ENCODE peak calls at places on chromosomes 11 and 22, in ten cellular contexts. One of them, this sample, is unnamed.

GRCh38 chr22:38859581-38860290 is 12.3 kb downstream of the CBX6 start:
- DNase-seq in suprapubic skin: no peak
- DNase-seq in HepG2: no peak
- DNase-seq in sigmoid colon: peak; percentile 52
- DNase-seq in GM12878: no peak
- DNase-seq in stomach: no peak
- DNase-seq in A549: no peak
- DNase-seq in SK-N-SH: no peak
- DNase-seq in ovary: no peak
- DNase-seq in transverse colon: no peak
- DNase-seq in this sample: no peak

GRCh38 chr22:43544282-43544673 is 132.5 kb downstream of the MPPED1 start:
- DNase-seq in transverse colon: no peak
- DNase-seq in sigmoid colon: no peak
- DNase-seq in ovary: no peak
- DNase-seq in stomach: no peak
- DNase-seq in suprapubic skin: no peak
- DNase-seq in GM12878: no peak
- DNase-seq in SK-N-SH: no peak
- DNase-seq in HepG2: no peak
- DNase-seq in A549: no peak
- DNase-seq in this sample: no peak

GRCh38 chr11:5504403-5504891 is 5.3 kb downstream of the UBQLN3 start:
- DNase-seq in transverse colon: no peak
- DNase-seq in ovary: no peak
- DNase-seq in GM12878: no peak
- DNase-seq in A549: no peak
- DNase-seq in SK-N-SH: no peak
- DNase-seq in sigmoid colon: no peak
- DNase-seq in suprapubic skin: no peak
- DNase-seq in stomach: no peak
- DNase-seq in HepG2: no peak
- DNase-seq in this sample: no peak

GRCh38 chr11:34050536-34050935 is 995 bp upstream of the CAPRIN1 start:
- DNase-seq in HepG2: no peak
- DNase-seq in transverse colon: no peak
- DNase-seq in GM12878: no peak
- DNase-seq in sigmoid colon: no peak
- DNase-seq in A549: no peak
- DNase-seq in SK-N-SH: no peak
- DNase-seq in suprapubic skin: no peak
- DNase-seq in ovary: no peak
- DNase-seq in stomach: no peak
- DNase-seq in this sample: no peak

GRCh38 chr11:132674161-132674560 is 858.1 kb downstream of the OPCML start:
- DNase-seq in sigmoid colon: no peak
- DNase-seq in HepG2: no peak
- DNase-seq in SK-N-SH: no peak
- DNase-seq in ovary: no peak
- DNase-seq in transverse colon: no peak
- DNase-seq in stomach: no peak
- DNase-seq in A549: no peak
- DNase-seq in suprapubic skin: no peak
- DNase-seq in GM12878: no peak
- DNase-seq in this sample: no peak

GRCh38 chr11:3169235-3169951 is 4.3 kb upstream of the OSBPL5 start:
- DNase-seq in SK-N-SH: no peak
- DNase-seq in sigmoid colon: peak; percentile 79
- DNase-seq in stomach: peak; percentile 34
- DNase-seq in transverse colon: peak; percentile 24
- DNase-seq in GM12878: no peak
- DNase-seq in A549: peak; percentile 31
- DNase-seq in suprapubic skin: peak; percentile 72
- DNase-seq in HepG2: no peak
- DNase-seq in ovary: peak; percentile 54
- DNase-seq in this sample: peak; percentile 46

GRCh38 chr11:118194835-118195627 is 18.6 kb upstream of the SCN2B start:
- DNase-seq in stomach: peak; percentile 94
- DNase-seq in SK-N-SH: no peak
- DNase-seq in sigmoid colon: peak; percentile 95
- DNase-seq in ovary: peak; percentile 85
- DNase-seq in GM12878: no peak
- DNase-seq in A549: peak; percentile 68
- DNase-seq in transverse colon: peak; percentile 84
- DNase-seq in HepG2: peak; percentile 98
- DNase-seq in suprapubic skin: peak; percentile 88
- DNase-seq in this sample: no peak

GRCh38 chr11:101331411-101331810 is 201.8 kb upstream of the PGR start:
- DNase-seq in transverse colon: no peak
- DNase-seq in HepG2: no peak
- DNase-seq in suprapubic skin: no peak
- DNase-seq in SK-N-SH: no peak
- DNase-seq in A549: no peak
- DNase-seq in stomach: no peak
- DNase-seq in ovary: no peak
- DNase-seq in GM12878: no peak
- DNase-seq in sigmoid colon: no peak
- DNase-seq in this sample: no peak

GRCh38 chr11:47466201-47466600 is 17.3 kb upstream of the RAPSN start:
- DNase-seq in GM12878: no peak
- DNase-seq in suprapubic skin: no peak
- DNase-seq in transverse colon: no peak
- DNase-seq in SK-N-SH: no peak
- DNase-seq in ovary: no peak
- DNase-seq in stomach: no peak
- DNase-seq in HepG2: no peak
- DNase-seq in sigmoid colon: no peak
- DNase-seq in A549: no peak
- DNase-seq in this sample: no peak

GRCh38 chr11:72522186-72522585 is 87.9 kb upstream of the CLPB start:
- DNase-seq in ovary: no peak
- DNase-seq in SK-N-SH: no peak
- DNase-seq in suprapubic skin: no peak
- DNase-seq in GM12878: no peak
- DNase-seq in transverse colon: no peak
- DNase-seq in sigmoid colon: no peak
- DNase-seq in HepG2: no peak
- DNase-seq in A549: no peak
- DNase-seq in stomach: no peak
- DNase-seq in this sample: peak; percentile 20

GRCh38 chr11:85810871-85811611 is at the start of gene SYTL2:
- DNase-seq in stomach: peak; percentile 82
- DNase-seq in A549: peak; percentile 58
- DNase-seq in HepG2: peak; percentile 6
- DNase-seq in ovary: peak; percentile 68
- DNase-seq in sigmoid colon: peak; percentile 73
- DNase-seq in SK-N-SH: peak; percentile 92
- DNase-seq in suprapubic skin: peak; percentile 73
- DNase-seq in transverse colon: peak; percentile 88
- DNase-seq in GM12878: no peak
- DNase-seq in this sample: peak; percentile 79

GRCh38 chr11:9251306-9251705 is 13.8 kb downstream of the DENND5A start:
- DNase-seq in HepG2: no peak
- DNase-seq in stomach: no peak
- DNase-seq in suprapubic skin: no peak
- DNase-seq in A549: no peak
- DNase-seq in GM12878: no peak
- DNase-seq in ovary: no peak
- DNase-seq in transverse colon: no peak
- DNase-seq in sigmoid colon: no peak
- DNase-seq in SK-N-SH: peak; percentile 43
- DNase-seq in this sample: no peak

GRCh38 chr11:10975287-10975721 is 117.5 kb upstream of the ZBED5 start:
- DNase-seq in SK-N-SH: no peak
- DNase-seq in sigmoid colon: no peak
- DNase-seq in stomach: no peak
- DNase-seq in GM12878: no peak
- DNase-seq in HepG2: no peak
- DNase-seq in A549: no peak
- DNase-seq in ovary: no peak
- DNase-seq in suprapubic skin: no peak
- DNase-seq in transverse colon: no peak
- DNase-seq in this sample: no peak

GRCh38 chr11:61055776-61056175 is 46.5 kb upstream of the CD5 start:
- DNase-seq in sigmoid colon: peak; percentile 39
- DNase-seq in HepG2: no peak
- DNase-seq in A549: no peak
- DNase-seq in suprapubic skin: no peak
- DNase-seq in ovary: no peak
- DNase-seq in GM12878: no peak
- DNase-seq in stomach: no peak
- DNase-seq in transverse colon: no peak
- DNase-seq in SK-N-SH: no peak
- DNase-seq in this sample: peak; percentile 2

GRCh38 chr11:114762437-114762836 is 84.1 kb downstream of the NXPE2 start:
- DNase-seq in sigmoid colon: peak; percentile 80
- DNase-seq in SK-N-SH: peak; percentile 77
- DNase-seq in A549: peak; percentile 56
- DNase-seq in suprapubic skin: no peak
- DNase-seq in stomach: peak; percentile 48
- DNase-seq in HepG2: peak; percentile 26
- DNase-seq in transverse colon: peak; percentile 86
- DNase-seq in ovary: peak; percentile 76
- DNase-seq in GM12878: no peak
- DNase-seq in this sample: no peak

GRCh38 chr11:62547691-62548281 is 1.2 kb upstream of the AHNAK start:
- DNase-seq in ovary: no peak
- DNase-seq in stomach: peak; percentile 51
- DNase-seq in transverse colon: no peak
- DNase-seq in HepG2: peak; percentile 81
- DNase-seq in A549: peak; percentile 65
- DNase-seq in suprapubic skin: no peak
- DNase-seq in GM12878: no peak
- DNase-seq in SK-N-SH: no peak
- DNase-seq in sigmoid colon: peak; percentile 78
- DNase-seq in this sample: no peak

GRCh38 chr22:19876314-19876940 is 21.8 kb upstream of the GNB1L start:
- DNase-seq in HepG2: no peak
- DNase-seq in SK-N-SH: peak; percentile 94
- DNase-seq in A549: peak; percentile 27
- DNase-seq in sigmoid colon: peak; percentile 45
- DNase-seq in transverse colon: no peak
- DNase-seq in suprapubic skin: peak; percentile 59
- DNase-seq in stomach: no peak
- DNase-seq in GM12878: no peak
- DNase-seq in ovary: peak; percentile 40
- DNase-seq in this sample: peak; percentile 18

GRCh38 chr11:111229604-111230003 is 15.9 kb upstream of the POU2AF2 start:
- DNase-seq in stomach: no peak
- DNase-seq in suprapubic skin: no peak
- DNase-seq in ovary: no peak
- DNase-seq in transverse colon: no peak
- DNase-seq in SK-N-SH: no peak
- DNase-seq in A549: no peak
- DNase-seq in GM12878: no peak
- DNase-seq in sigmoid colon: no peak
- DNase-seq in HepG2: no peak
- DNase-seq in this sample: no peak

GRCh38 chr22:41746563-41747400 is 47.5 kb downstream of the MEI1 start:
- DNase-seq in GM12878: peak; percentile 80
- DNase-seq in A549: peak; percentile 78
- DNase-seq in ovary: peak; percentile 75
- DNase-seq in sigmoid colon: peak; percentile 85
- DNase-seq in transverse colon: peak; percentile 77
- DNase-seq in stomach: peak; percentile 78
- DNase-seq in SK-N-SH: peak; percentile 55
- DNase-seq in HepG2: peak; percentile 36
- DNase-seq in suprapubic skin: peak; percentile 71
- DNase-seq in this sample: no peak

DNA sequence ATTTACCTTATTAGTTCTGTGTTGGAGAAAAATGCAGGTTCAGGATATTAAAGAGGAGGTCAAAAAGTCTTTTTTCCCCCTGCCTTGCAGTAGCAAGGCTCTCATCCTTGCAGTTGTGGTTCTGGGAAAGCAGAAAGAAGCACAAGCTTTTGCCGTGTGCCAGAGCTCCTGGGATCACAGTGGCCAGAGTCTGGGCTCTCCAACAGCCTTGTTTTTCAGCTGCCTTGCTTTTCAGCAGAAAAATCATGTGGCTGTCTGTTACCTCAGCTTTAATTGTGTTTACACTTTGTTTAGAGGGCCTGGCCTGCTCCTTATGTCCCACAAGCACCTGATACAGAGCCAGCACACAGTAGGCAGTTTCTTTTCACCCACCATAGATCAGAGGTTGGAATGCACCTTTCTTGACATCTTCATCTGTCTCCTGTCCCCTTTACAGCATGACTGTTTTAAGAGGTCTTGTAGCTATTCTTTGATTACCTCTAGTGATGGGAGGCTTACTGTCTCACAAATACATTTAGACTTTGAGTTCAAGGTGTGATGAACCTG is 67.5 kb downstream of the TEAD1 start:
- DNase-seq in sigmoid colon: no peak
- DNase-seq in ovary: no peak
- DNase-seq in HepG2: no peak
- DNase-seq in GM12878: no peak
- DNase-seq in SK-N-SH: no peak
- DNase-seq in A549: no peak
- DNase-seq in stomach: no peak
- DNase-seq in transverse colon: no peak
- DNase-seq in suprapubic skin: no peak
- DNase-seq in this sample: no peak
- H3K27ac ChIP-seq in sigmoid colon: no peak overlapping the region
- H3K27ac ChIP-seq in ovary: no peak overlapping the region
- H3K27ac ChIP-seq in HepG2: no peak overlapping the region
- H3K27ac ChIP-seq in GM12878: no peak overlapping the region
- H3K27ac ChIP-seq in SK-N-SH: no peak overlapping the region
- H3K27ac ChIP-seq in A549: peak overlapping the region; percentile 43
- H3K27ac ChIP-seq in stomach: no peak overlapping the region
- H3K27ac ChIP-seq in transverse colon: no peak overlapping the region
- H3K27ac ChIP-seq in suprapubic skin: no peak overlapping the region
- H3K27ac ChIP-seq in this sample: no peak overlapping the region

GRCh38 chr11:36130401-36130800 is 158.8 kb downstream of the COMMD9 start:
- DNase-seq in ovary: no peak
- DNase-seq in A549: no peak
- DNase-seq in GM12878: no peak
- DNase-seq in sigmoid colon: no peak
- DNase-seq in stomach: no peak
- DNase-seq in HepG2: no peak
- DNase-seq in SK-N-SH: no peak
- DNase-seq in transverse colon: no peak
- DNase-seq in suprapubic skin: no peak
- DNase-seq in this sample: no peak
- TF ChIP-seq EP300 in ovary: no peak
- TF ChIP-seq EP300 in A549: no peak
- TF ChIP-seq EP300 in GM12878: no peak
- TF ChIP-seq EP300 in sigmoid colon: no peak
- TF ChIP-seq EP300 in stomach: no peak
- TF ChIP-seq EP300 in HepG2: no peak
- TF ChIP-seq EP300 in SK-N-SH: no peak
- TF ChIP-seq EP300 in transverse colon: no peak
- TF ChIP-seq EP300 in suprapubic skin: no peak
- TF ChIP-seq EP300 in this sample: no peak

GRCh38 chr11:82523141-82523540 is 210.5 kb downstream of the FAM181B start:
- DNase-seq in SK-N-SH: no peak
- DNase-seq in suprapubic skin: no peak
- DNase-seq in sigmoid colon: peak; percentile 71
- DNase-seq in HepG2: no peak
- DNase-seq in A549: no peak
- DNase-seq in transverse colon: no peak
- DNase-seq in ovary: peak; percentile 56
- DNase-seq in GM12878: no peak
- DNase-seq in stomach: no peak
- DNase-seq in this sample: no peak
- TF ChIP-seq CTCF in SK-N-SH: no peak
- TF ChIP-seq CTCF in suprapubic skin: no peak
- TF ChIP-seq CTCF in sigmoid colon: no peak
- TF ChIP-seq CTCF in HepG2: peak; percentile 45
- TF ChIP-seq CTCF in A549: no peak
- TF ChIP-seq CTCF in transverse colon: no peak
- TF ChIP-seq CTCF in ovary: no peak
- TF ChIP-seq CTCF in GM12878: no peak
- TF ChIP-seq CTCF in stomach: no peak
- TF ChIP-seq CTCF in this sample: no peak

GRCh38 chr22:30314918-30315317 is 11.8 kb downstream of the TBC1D10A start:
- DNase-seq in A549: no peak
- DNase-seq in stomach: no peak
- DNase-seq in GM12878: peak; percentile 66
- DNase-seq in transverse colon: no peak
- DNase-seq in sigmoid colon: no peak
- DNase-seq in SK-N-SH: no peak
- DNase-seq in ovary: no peak
- DNase-seq in HepG2: no peak
- DNase-seq in suprapubic skin: no peak
- DNase-seq in this sample: no peak
- H3K27ac ChIP-seq in A549: peak overlapping the region; percentile 75
- H3K27ac ChIP-seq in stomach: peak overlapping the region; percentile 30
- H3K27ac ChIP-seq in GM12878: peak overlapping the region; percentile 80
- H3K27ac ChIP-seq in transverse colon: no peak overlapping the region
- H3K27ac ChIP-seq in sigmoid colon: peak overlapping the region; percentile 1
- H3K27ac ChIP-seq in SK-N-SH: no peak overlapping the region
- H3K27ac ChIP-seq in ovary: no peak overlapping the region
- H3K27ac ChIP-seq in HepG2: no peak overlapping the region
- H3K27ac ChIP-seq in suprapubic skin: peak overlapping the region; percentile 5
- H3K27ac ChIP-seq in this sample: no peak overlapping the region

This sample was measured in upper lobe of left lung.